ENCODE peak calls at places on chromosome 15, in four cellular contexts. M is suprapubic skin, B is fibroblast of pulmonary artery, U is Panc1. J is an unnamed sample.
A peak's percentile ranks its signal among the peaks of the same experiment; 100 is the strongest.

GRCh38 chr15:92059036-92059970 is 205.8 kb downstream of the SLCO3A1 start:
- DNase-seq in M (no peak), B (no peak), U (no peak), J (no peak)

GRCh38 chr15:91950054-91950453 is 96.5 kb downstream of the SLCO3A1 start:
- DNase-seq in M (no peak), U (no peak), B (no peak), J (no peak)

GRCh38 chr15:91857772-91858171 is 4.3 kb downstream of the SLCO3A1 start:
- DNase-seq in U (no peak), M (no peak), B (no peak), J (no peak)

GRCh38 chr15:67183443-67184169 is 70.9 kb downstream of the AAGAB start:
- DNase-seq in M (peak; percentile 85), U (no peak), B (no peak), J (peak; percentile 49)

GRCh38 chr15:49315543-49315942 is 107.5 kb upstream of the FGF7 start:
- DNase-seq in M (no peak), B (no peak), U (no peak), J (no peak)

GRCh38 chr15:47196057-47196456 is 521.2 kb upstream of the SEMA6D start:
- DNase-seq in U (peak; percentile 53), M (peak; percentile 84), B (peak; percentile 91), J (peak; percentile 88)

GRCh38 chr15:77017761-77018720 is 23.1 kb downstream of the PSTPIP1 start:
- DNase-seq in M (no peak), U (no peak), B (no peak), J (no peak)

GRCh38 chr15:75661041-75661778 is 13.5 kb downstream of the SNX33 start:
- DNase-seq in B (peak; percentile 93), U (no peak), M (peak; percentile 95), J (peak; percentile 86)

GRCh38 chr15:96703794-96704550 is 373.5 kb downstream of the NR2F2 start:
- DNase-seq in U (no peak), M (no peak), B (no peak), J (no peak)

GRCh38 chr15:85609492-85609891 is 185.2 kb downstream of the KLHL25 start:
- DNase-seq in U (no peak), B (no peak), M (no peak), J (no peak)

GRCh38 chr15:43948691-43949325 is 122.0 kb downstream of the WDR76 start:
- DNase-seq in M (no peak), U (no peak), B (no peak), J (no peak)

GRCh38 chr15:47384316-47384715 is 333.0 kb upstream of the SEMA6D start:
- DNase-seq in U (no peak), B (peak; percentile 96), M (no peak), J (peak; percentile 40)

GRCh38 chr15:38878946-38879345 is 314.3 kb upstream of the RASGRP1 start:
- DNase-seq in U (no peak), M (no peak), B (no peak), J (no peak)

GRCh38 chr15:66603301-66604179 is 37.7 kb upstream of the LCTL start:
- DNase-seq in M (no peak), B (peak; percentile 76), U (peak; percentile 27), J (peak; percentile 24)

GRCh38 chr15:75142499-75142898 is 59.2 kb upstream of the C15orf39 start:
- DNase-seq in M (peak; percentile 15), B (no peak), U (no peak), J (no peak)

GRCh38 chr15:101773496-101774100 is 29.7 kb upstream of the OR4F6 start:
- DNase-seq in M (no peak), U (no peak), B (no peak), J (no peak)

GRCh38 chr15:83118291-83118827 is 10.9 kb downstream of the TM6SF1 start:
- DNase-seq in U (no peak), M (no peak), B (no peak), J (no peak)
- TF ChIP-seq CTCF in U (no peak), M (no peak), B (no peak), J (no peak)

GRCh38 chr15:60757831-60758570 is 279.1 kb upstream of the ICE2 start:
- DNase-seq in U (no peak), B (no peak), M (peak; percentile 80), J (no peak)

GRCh38 chr15:60751985-60752952 is 273.3 kb upstream of the ICE2 start:
- DNase-seq in U (no peak), M (no peak), B (peak; percentile 88), J (peak; percentile 46)

GRCh38 chr15:60758961-60759729 is 280.2 kb upstream of the ICE2 start:
- DNase-seq in B (peak; percentile 92), U (no peak), M (no peak), J (peak; percentile 89)

GRCh38 chr15:60757273-60757672 is 278.3 kb upstream of the ICE2 start:
- DNase-seq in B (no peak), U (no peak), M (no peak), J (no peak)

GRCh38 chr15:60752973-60753720 is 274.2 kb upstream of the ICE2 start:
- DNase-seq in U (no peak), M (no peak), B (no peak), J (no peak)
- H3K4me3 ChIP-seq in U (no peak overlapping the region), M (no peak overlapping the region), B (no peak overlapping the region), J (no peak overlapping the region)

DNA sequence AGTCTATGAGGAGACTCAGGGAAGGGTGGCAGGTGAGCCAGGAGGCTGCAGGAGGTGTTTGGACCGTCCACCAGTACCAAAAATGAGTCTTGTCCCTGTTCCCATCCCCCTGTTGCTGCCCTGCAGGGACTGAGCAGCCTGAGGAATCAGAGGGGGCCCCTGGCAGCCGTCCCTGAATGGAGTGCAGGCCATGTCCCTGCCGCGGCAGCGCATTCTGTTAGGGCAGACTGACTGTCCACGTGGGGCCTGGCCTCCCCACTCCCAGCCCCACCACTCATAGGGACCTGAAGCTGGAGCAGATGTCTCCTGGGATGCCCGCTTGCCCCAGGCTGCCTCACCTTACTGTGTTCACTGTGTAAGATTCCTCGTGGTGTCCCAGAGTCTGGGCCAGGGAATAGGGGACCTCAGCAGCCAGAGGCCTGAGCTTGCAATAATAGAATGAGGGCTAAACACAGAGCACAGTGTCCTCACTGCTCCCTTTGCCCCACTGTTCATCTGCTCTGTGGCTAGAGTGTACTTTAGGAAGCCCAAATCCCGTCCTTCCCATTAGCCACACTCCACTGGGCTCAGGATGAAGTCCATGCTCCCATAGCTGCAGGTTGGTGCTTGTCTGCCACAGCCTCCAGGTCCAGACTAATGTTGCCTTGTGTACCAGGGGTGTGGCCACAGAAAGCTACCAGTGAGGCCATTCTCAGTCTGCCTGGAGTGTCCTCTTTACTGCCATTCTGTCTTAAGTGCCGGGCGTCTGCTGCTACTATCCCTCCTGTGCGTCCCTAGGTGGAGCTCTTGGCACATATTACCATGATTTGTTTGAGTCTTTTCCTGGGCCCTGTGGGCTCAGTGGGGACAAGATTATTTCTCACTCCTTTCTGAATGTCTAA is 63.2 kb downstream of the HCN4 start:
- DNase-seq in M (no peak), U (peak; percentile 41), B (peak; percentile 82), J (peak; percentile 38)
- TF ChIP-seq CTCF in M (no peak), U (peak; percentile 85), B (peak; percentile 81), J (peak; percentile 67)

DNA sequence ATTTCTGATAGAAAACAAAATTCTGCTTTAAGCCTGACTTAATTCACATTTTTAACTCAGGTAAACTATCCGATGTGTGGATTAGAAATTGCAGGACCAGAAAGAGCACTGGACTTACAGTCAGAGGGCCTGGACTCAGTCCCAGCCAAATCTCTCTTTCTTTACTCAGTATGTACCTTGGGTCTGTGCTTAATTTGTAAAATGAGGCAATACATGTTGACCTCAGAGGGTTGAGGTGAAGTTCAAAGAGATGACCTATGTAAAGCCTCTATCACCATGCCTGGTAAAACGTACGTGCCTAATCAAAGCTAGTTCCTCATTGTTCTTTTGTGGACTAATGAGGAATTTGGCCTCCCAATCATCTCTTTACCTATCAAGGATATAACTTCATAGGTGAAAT is 1.9 kb upstream of the BCL2A1 start:
- DNase-seq in M (no peak), U (no peak), B (no peak), J (no peak)
- H3K4me3 ChIP-seq in M (no peak overlapping the region), U (no peak overlapping the region), B (no peak overlapping the region), J (no peak overlapping the region)

GRCh38 chr15:34010921-34011320 is 28.1 kb downstream of the AVEN start:
- DNase-seq in M (no peak), B (no peak), U (no peak), J (no peak)
- TF ChIP-seq CTCF in M (no peak), B (no peak), U (no peak), J (no peak)

GRCh38 chr15:59814409-59814808 is 125.3 kb upstream of the BNIP2 start:
- DNase-seq in U (no peak), B (no peak), M (no peak), J (no peak)
- H3K4me3 ChIP-seq in U (no peak overlapping the region), B (no peak overlapping the region), M (no peak overlapping the region), J (no peak overlapping the region)

J was measured in astrocyte of the cerebellum.